ENCODE peak calls at places on chromosomes 16 and 17, in four cellular contexts. S is K562, I is SK-N-SH, J is HepG2. W is an unnamed sample.

GRCh38 chr17:7122386-7122785 is 7.8 kb upstream of the ASGR2 start:
- DNase-seq in S (no peak), I (no peak), J (no peak), W (no peak)

GRCh38 chr17:40485851-40486512 is 15.4 kb downstream of the TNS4 start:
- DNase-seq in S (no peak), I (no peak), J (peak), W (no peak)

GRCh38 chr17:76240461-76241204 is at the start of gene RNF157:
- DNase-seq in S (peak), I (peak), J (peak), W (peak)

GRCh38 chr17:77948690-77949114 is 9.8 kb upstream of the TNRC6C start:
- DNase-seq in S (no peak), I (peak), J (peak), W (no peak)

GRCh38 chr16:74500907-74501306 is 79.6 kb upstream of the CLEC18B start:
- DNase-seq in S (no peak), I (no peak), J (no peak), W (no peak)

GRCh38 chr17:11618861-11619566 is 20.7 kb downstream of the DNAH9 start:
- DNase-seq in S (no peak), I (no peak), J (peak), W (no peak)

GRCh38 chr17:679491-679890 is 35.1 kb downstream of the VPS53 start:
- DNase-seq in S (no peak), I (no peak), J (no peak), W (no peak)

GRCh38 chr16:31465788-31466370 is 6.1 kb upstream of the TGFB1I1 start:
- DNase-seq in S (no peak), I (no peak), J (no peak), W (no peak)

GRCh38 chr16:85955566-85955965 is 56.6 kb downstream of the IRF8 start:
- DNase-seq in S (no peak), I (no peak), J (no peak), W (no peak)

GRCh38 chr16:878071-878784 is 77.7 kb upstream of the GNG13 start:
- DNase-seq in S (peak), I (peak), J (no peak), W (peak)

GRCh38 chr17:57309479-57309878 is 53.2 kb downstream of the MSI2 start:
- DNase-seq in S (no peak), I (no peak), J (no peak), W (no peak)

GRCh38 chr17:74761419-74761818 is 13.0 kb downstream of the NHERF1 start:
- DNase-seq in S (no peak), I (no peak), J (no peak), W (no peak)

GRCh38 chr17:41667280-41668008 is 21.2 kb upstream of the EIF1 start:
- DNase-seq in S (peak), I (no peak), J (no peak), W (no peak)

GRCh38 chr17:41665566-41666335 is 22.9 kb upstream of the EIF1 start:
- DNase-seq in S (peak), I (peak), J (peak), W (peak)

GRCh38 chr17:41664587-41665565 is 23.8 kb upstream of the EIF1 start:
- DNase-seq in S (no peak), I (no peak), J (no peak), W (no peak)

GRCh38 chr17:41666336-41666680 is 22.4 kb upstream of the EIF1 start:
- DNase-seq in S (no peak), I (peak), J (no peak), W (no peak)

DNA sequence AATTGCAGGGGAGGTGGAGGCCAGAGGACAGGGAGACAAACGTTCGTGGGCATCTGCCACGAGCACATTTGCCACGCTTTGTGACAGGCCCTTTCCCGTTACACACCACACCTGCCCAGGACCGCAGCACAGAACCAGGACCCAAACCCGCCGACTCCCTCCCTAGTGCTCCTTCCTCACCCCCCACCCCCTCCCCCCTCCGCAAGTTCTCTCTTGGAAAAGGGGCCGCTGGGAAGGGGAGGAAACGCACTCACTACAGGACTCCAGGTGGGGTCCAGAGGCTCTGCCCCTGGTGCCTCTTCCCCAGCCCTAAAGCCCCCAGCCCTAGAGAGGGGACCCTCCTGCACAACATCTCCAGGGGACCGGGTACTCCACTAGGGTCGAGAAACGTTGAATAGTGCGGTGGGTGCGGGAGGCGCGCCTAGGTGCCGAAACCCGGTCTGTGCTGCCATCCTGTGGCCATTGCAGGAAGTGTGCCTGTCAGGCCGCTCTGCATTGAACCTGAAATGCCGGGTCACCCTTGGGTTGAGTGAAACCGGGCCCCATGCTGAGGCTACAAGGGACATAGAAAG is 21.9 kb upstream of the EIF1 start:
- DNase-seq in S (peak), I (peak), J (peak), W (peak)
- TF ChIP-seq FOXJ3 in S (no peak), I (no peak), J (no peak), W (no peak)

GRCh38 chr16:80990978-80991377 is 15.7 kb downstream of the CMC2 start:
- DNase-seq in S (no peak), I (no peak), J (no peak), W (no peak)

GRCh38 chr16:80992676-80993292 is 13.9 kb downstream of the CMC2 start:
- DNase-seq in S (no peak), I (no peak), J (no peak), W (no peak)

GRCh38 chr16:80991792-80992430 is 14.8 kb downstream of the CMC2 start:
- DNase-seq in S (no peak), I (no peak), J (peak), W (no peak)

GRCh38 chr16:80994451-80994850 is 12.2 kb downstream of the CMC2 start:
- DNase-seq in S (no peak), I (no peak), J (no peak), W (no peak)

GRCh38 chr16:80993293-80993691 is 13.4 kb downstream of the CMC2 start:
- DNase-seq in S (peak), I (no peak), J (peak), W (no peak)
- TF ChIP-seq FOXJ3 in S (no peak), I (no peak), J (no peak), W (no peak)

GRCh38 chr17:2388020-2388704 is 12.7 kb downstream of the MNT start:
- DNase-seq in S (no peak), I (peak), J (no peak), W (no peak)
- TF ChIP-seq FOXJ3 in S (no peak), I (no peak), J (no peak), W (no peak)

GRCh38 chr17:47789611-47790520 is 31.7 kb downstream of the OSBPL7 start:
- DNase-seq in S (peak), I (peak), J (no peak), W (peak)
- TF ChIP-seq FOXJ3 in S (no peak), I (no peak), J (no peak), W (no peak)

W was measured in WTC11.